ENCODE peak calls at places on chromosomes 3 and 15, in four cellular contexts. L is DND-41, V is PC-3, J is ascending aorta. Y is an unnamed sample.

GRCh38 chr3:127442551-127442950 is 148.0 kb downstream of the TPRA1 start:
- DNase-seq in L (no peak), V (no peak), J (peak; percentile 21), Y (no peak)

GRCh38 chr3:80733522-80734176 is 965.9 kb upstream of the ROBO1 start:
- DNase-seq in L (no peak), V (peak; percentile 57), J (no peak), Y (peak; percentile 41)

GRCh38 chr3:42019144-42019952 is 57.4 kb upstream of the ULK4 start:
- DNase-seq in L (no peak), V (no peak), J (no peak), Y (peak; percentile 68)

GRCh38 chr15:77025941-77026411 is 31.1 kb downstream of the PSTPIP1 start:
- DNase-seq in L (no peak), V (no peak), J (peak; percentile 60), Y (peak; percentile 1)

GRCh38 chr3:45024601-45025262 is 1.4 kb upstream of the CLEC3B start:
- DNase-seq in L (no peak), V (no peak), J (no peak), Y (no peak)

GRCh38 chr15:41969851-41970431 is 2.4 kb downstream of the EHD4 start:
- DNase-seq in L (no peak), V (peak; percentile 26), J (peak; percentile 59), Y (no peak)

GRCh38 chr3:32817561-32818430 is at the start of gene TRIM71:
- DNase-seq in L (no peak), V (no peak), J (no peak), Y (no peak)

GRCh38 chr3:22731901-22732300 is 471.2 kb upstream of the UBE2E2 start:
- DNase-seq in L (no peak), V (no peak), J (no peak), Y (no peak)

GRCh38 chr15:57510647-57511046 is 81.1 kb upstream of the MYZAP start:
- DNase-seq in L (no peak), V (no peak), J (no peak), Y (no peak)

GRCh38 chr15:31901501-31901900 is 128.8 kb upstream of the CHRNA7 start:
- DNase-seq in L (no peak), V (no peak), J (no peak), Y (no peak)

GRCh38 chr3:50609743-50610085 is 1.9 kb downstream of the CISH start:
- DNase-seq in L (peak; percentile 57), V (no peak), J (no peak), Y (no peak)

GRCh38 chr3:112693186-112693585 is 52.2 kb upstream of the CCDC80 start:
- DNase-seq in L (no peak), V (no peak), J (no peak), Y (no peak)

GRCh38 chr3:190073264-190073663 is 47.4 kb downstream of the P3H2 start:
- DNase-seq in L (no peak), V (no peak), J (no peak), Y (peak; percentile 24)
- H3K4me1 ChIP-seq in L (no peaks in the 10 kb centered on the region), V (peaks cover 38% of the 10 kb centered on the region), J (peaks cover 4% of the 10 kb centered on the region), Y (peaks cover 8% of the 10 kb centered on the region)

GRCh38 chr3:123926396-123926795 is 34.6 kb downstream of the CCDC14 start:
- DNase-seq in L (no peak), V (no peak), J (no peak), Y (no peak)
- H3K36me3 ChIP-seq in L (peaks cover 81% of the 10 kb centered on the region), V (peaks cover 35% of the 10 kb centered on the region), J (peaks cover 6% of the 10 kb centered on the region), Y (no peaks in the 10 kb centered on the region)

GRCh38 chr3:13548696-13549512 is at the start of gene FBLN2:
- DNase-seq in L (no peak), V (no peak), J (peak; percentile 66), Y (peak; percentile 19)
- H3K4me3 ChIP-seq in L (no peak within 1 kb of the TSS), V (no peak within 1 kb of the TSS), J (peak within 1 kb of the TSS; percentile 61), Y (no peak within 1 kb of the TSS)

GRCh38 chr15:78076231-78077052 is 1.1 kb downstream of the TBC1D2B start:
- DNase-seq in L (peak; percentile 29), V (no peak), J (no peak), Y (no peak)
- H3K4me1 ChIP-seq in L (peaks cover 43% of the 10 kb centered on the region), V (peaks cover 15% of the 10 kb centered on the region), J (no peaks in the 10 kb centered on the region), Y (peaks cover 48% of the 10 kb centered on the region)

GRCh38 chr3:132055872-132056271 is 21.1 kb upstream of the CPNE4 start:
- DNase-seq in L (no peak), V (no peak), J (no peak), Y (no peak)
- H3K36me3 ChIP-seq in L (no peaks in the 10 kb centered on the region), V (no peaks in the 10 kb centered on the region), J (no peaks in the 10 kb centered on the region), Y (no peaks in the 10 kb centered on the region)

GRCh38 chr3:156492801-156493261 is 62.1 kb downstream of the SSR3 start:
- DNase-seq in L (no peak), V (no peak), J (no peak), Y (no peak)

GRCh38 chr3:156483961-156484787 is 70.7 kb downstream of the SSR3 start:
- DNase-seq in L (peak; percentile 65), V (peak; percentile 84), J (no peak), Y (peak; percentile 26)

GRCh38 chr3:156489462-156489911 is 65.4 kb downstream of the SSR3 start:
- DNase-seq in L (no peak), V (no peak), J (no peak), Y (no peak)

GRCh38 chr3:156491192-156491591 is 63.7 kb downstream of the SSR3 start:
- DNase-seq in L (no peak), V (no peak), J (no peak), Y (no peak)

DNA sequence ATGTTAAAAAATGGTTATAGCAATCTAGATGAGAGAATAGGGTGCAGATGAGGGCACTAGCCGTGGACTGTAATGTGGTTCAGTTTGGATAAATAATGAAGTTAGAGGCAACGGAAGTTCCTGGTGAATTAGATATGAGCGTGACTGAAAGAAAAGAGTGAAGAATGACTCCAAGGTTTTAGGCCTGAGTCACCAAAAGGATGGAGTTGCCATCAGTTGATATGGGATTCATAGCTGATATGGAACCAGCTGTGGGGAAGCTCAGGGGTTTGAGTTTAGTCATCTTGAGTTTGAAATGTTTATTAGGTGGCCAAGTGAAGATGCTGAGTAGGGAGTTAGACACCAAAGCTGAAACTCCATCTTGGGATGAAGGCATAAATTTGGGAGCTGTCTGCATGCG is 66.1 kb downstream of the SSR3 start:
- DNase-seq in L (no peak), V (no peak), J (no peak), Y (no peak)
- H3K4me3 ChIP-seq in L (no peak overlapping the region), V (no peak overlapping the region), J (no peak overlapping the region), Y (no peak overlapping the region)

DNA sequence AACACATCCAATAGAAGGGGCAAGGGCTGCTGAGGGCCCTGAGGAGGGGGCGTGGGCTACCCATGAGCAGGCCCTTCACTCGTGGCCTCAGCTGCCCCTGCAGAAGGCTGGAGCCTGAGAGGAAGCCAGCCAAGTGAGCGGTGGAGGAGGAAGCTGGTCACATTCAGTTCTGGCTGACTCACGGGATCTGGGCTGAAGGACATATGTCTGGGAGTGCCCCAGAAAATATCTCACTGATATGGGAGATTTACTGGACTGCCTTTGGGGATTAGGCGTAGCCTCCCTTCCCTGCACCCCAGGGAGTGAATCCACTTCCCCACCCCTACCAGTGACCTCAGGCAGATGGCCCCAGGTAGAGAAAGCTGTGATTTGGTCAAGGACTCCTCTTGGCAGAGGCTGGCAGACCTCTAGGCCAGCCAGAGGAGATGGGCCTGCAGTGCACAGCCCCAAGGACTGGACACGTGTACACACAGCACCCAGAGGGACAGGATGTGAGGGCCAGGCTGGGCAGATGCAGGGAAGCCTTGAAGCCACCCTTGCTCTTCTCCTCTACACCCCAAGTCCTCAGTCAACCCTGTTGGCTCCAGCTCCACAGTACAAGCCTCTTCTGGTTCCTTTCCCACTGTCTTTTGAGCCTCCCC is 14.2 kb upstream of the ANKDD1A start:
- DNase-seq in L (no peak), V (peak; percentile 49), J (peak; percentile 87), Y (no peak)
- H3K4me1 ChIP-seq in L (peaks cover 40% of the 10 kb centered on the region), V (peaks cover 16% of the 10 kb centered on the region), J (peaks cover 7% of the 10 kb centered on the region), Y (peaks cover 17% of the 10 kb centered on the region)

GRCh38 chr3:138649134-138649533 is 40.6 kb downstream of the FAIM start:
- DNase-seq in L (no peak), V (no peak), J (no peak), Y (no peak)

GRCh38 chr3:138657508-138657907 is 48.9 kb downstream of the FAIM start:
- DNase-seq in L (no peak), V (no peak), J (no peak), Y (no peak)

DNA sequence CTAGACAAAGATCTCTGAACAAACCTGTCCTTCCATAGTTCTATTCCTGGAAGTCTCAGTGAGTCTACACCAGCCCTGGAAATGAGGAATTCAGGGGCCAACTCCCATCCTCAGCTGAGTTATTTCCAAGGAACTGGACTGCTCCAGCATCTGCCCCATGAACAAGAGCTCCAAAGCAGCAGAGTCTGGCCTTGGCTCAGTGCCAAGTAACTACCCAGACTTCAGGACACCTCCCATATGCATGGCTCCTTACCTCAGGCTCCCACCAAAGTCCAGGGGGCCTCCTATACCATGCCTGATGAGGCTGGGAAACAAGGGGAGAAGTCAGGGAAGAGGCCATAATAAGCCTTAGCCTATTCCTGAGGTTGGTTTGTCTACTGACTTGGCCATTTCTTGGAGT is 45.0 kb downstream of the FAIM start:
- DNase-seq in L (no peak), V (no peak), J (no peak), Y (peak; percentile 21)
- H3K36me3 ChIP-seq in L (peaks cover 60% of the 10 kb centered on the region), V (peaks cover 13% of the 10 kb centered on the region), J (peaks cover 36% of the 10 kb centered on the region), Y (no peaks in the 10 kb centered on the region)

GRCh38 chr3:187753516-187753915 is 8.2 kb upstream of the BCL6 start:
- DNase-seq in L (no peak), V (no peak), J (no peak), Y (no peak)

GRCh38 chr3:187747506-187747905 is 2.2 kb upstream of the BCL6 start:
- DNase-seq in L (no peak), V (no peak), J (no peak), Y (no peak)

GRCh38 chr3:187750041-187750512 is 4.8 kb upstream of the BCL6 start:
- DNase-seq in L (no peak), V (peak; percentile 95), J (no peak), Y (peak; percentile 73)

GRCh38 chr3:187748050-187748481 is 2.8 kb upstream of the BCL6 start:
- DNase-seq in L (peak; percentile 96), V (peak; percentile 96), J (peak; percentile 96), Y (peak; percentile 97)

DNA sequence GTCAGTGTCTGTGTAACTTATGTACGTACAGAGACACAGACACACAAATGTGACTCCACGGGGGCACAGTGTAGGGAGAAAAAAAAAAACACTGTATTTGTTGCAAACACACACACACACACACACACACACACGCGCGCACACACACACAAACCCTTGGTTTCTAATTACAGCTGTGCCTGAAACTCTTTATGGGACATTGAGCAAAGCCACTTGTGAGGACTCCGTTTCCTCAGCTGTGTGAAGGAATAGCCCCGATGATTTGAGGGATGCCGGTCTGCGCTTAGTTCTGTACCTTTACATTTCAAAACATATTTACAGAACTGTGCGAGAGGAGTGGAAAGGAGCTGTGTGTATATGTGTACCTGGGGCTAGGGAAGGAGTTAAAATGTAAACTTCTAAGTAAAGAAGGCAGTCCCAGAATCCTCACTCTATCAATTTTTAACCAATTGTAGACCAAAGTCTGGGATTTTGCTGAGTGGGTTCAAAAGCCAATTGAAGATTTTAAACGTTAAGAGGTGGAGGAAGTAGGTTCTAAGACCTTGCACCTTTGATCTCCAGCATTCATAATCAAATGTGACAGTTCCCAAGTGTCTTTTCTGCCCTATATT is 5.3 kb upstream of the BCL6 start:
- DNase-seq in L (peak; percentile 46), V (peak; percentile 48), J (no peak), Y (no peak)
- H3K4me3 ChIP-seq in L (no peak overlapping the region), V (peak overlapping the region; percentile 72), J (no peak overlapping the region), Y (no peak overlapping the region)